ENCODE peak calls at places on chromosomes 13 and 19, in seven cellular contexts. G is H9, W is H1, M is neuronal stem cell, T is mesendoderm, D is trophoblast cell, Z is mesenchymal stem cell. R is an unnamed sample.
A peak's percentile ranks its signal among the peaks of the same experiment; 100 is the strongest.

GRCh38 chr13:114325729-114326128 is 11.4 kb downstream of the CHAMP1 start:
- DNase-seq in G (no peak), W (no peak), M (no peak), T (no peak), D (no peak), Z (no peak), R (no peak)

GRCh38 chr19:42250666-42251531 is 4.0 kb downstream of the ERF start:
- DNase-seq in G (no peak), W (no peak), M (no peak), T (no peak), D (no peak), Z (peak; percentile 36), R (peak; percentile 50)

GRCh38 chr13:46553886-46554855 is 1.2 kb downstream of the LRCH1 start:
- DNase-seq in G (peak; percentile 61), W (no peak), M (no peak), T (peak; percentile 83), D (peak; percentile 71), Z (peak; percentile 97), R (peak; percentile 95)

GRCh38 chr19:29529646-29530548 is 4.1 kb downstream of the VSTM2B start:
- DNase-seq in G (peak; percentile 71), W (no peak), M (peak; percentile 54), T (peak; percentile 69), D (no peak), Z (no peak), R (no peak)

GRCh38 chr19:29294343-29294811 is 81.4 kb upstream of the UQCRFS1 start:
- DNase-seq in G (no peak), W (no peak), M (no peak), T (no peak), D (peak; percentile 8), Z (no peak), R (peak; percentile 21)

GRCh38 chr19:518292-519231 is 11.3 kb downstream of the TPGS1 start:
- DNase-seq in G (peak; percentile 82), W (no peak), M (peak; percentile 50), T (peak; percentile 93), D (peak; percentile 11), Z (peak; percentile 92), R (peak; percentile 63)

GRCh38 chr13:93183302-93183701 is 43.3 kb upstream of the GPC6 start:
- DNase-seq in G (peak; percentile 61), W (peak; percentile 19), M (no peak), T (peak; percentile 65), D (no peak), Z (no peak), R (no peak)

GRCh38 chr13:97223711-97224461 is 1.8 kb downstream of the MBNL2 start:
- DNase-seq in G (peak; percentile 41), W (no peak), M (peak; percentile 52), T (peak; percentile 90), D (peak; percentile 94), Z (peak; percentile 94), R (peak; percentile 96)

GRCh38 chr19:17931532-17932191 is 1.2 kb upstream of the CCDC124 start:
- DNase-seq in G (peak; percentile 92), W (peak; percentile 80), M (peak; percentile 65), T (peak; percentile 89), D (no peak), Z (peak; percentile 49), R (no peak)

GRCh38 chr13:44620057-44620456 is 43.9 kb upstream of the TSC22D1 start:
- DNase-seq in G (no peak), W (no peak), M (no peak), T (no peak), D (peak; percentile 50), Z (peak; percentile 44), R (peak; percentile 45)

GRCh38 chr19:51141181-51141580 is 920 bp upstream of the SIGLEC7 start:
- DNase-seq in G (no peak), W (no peak), M (no peak), T (no peak), D (no peak), Z (no peak), R (no peak)

GRCh38 chr19:51137812-51138425 is 4.2 kb upstream of the SIGLEC7 start:
- DNase-seq in G (no peak), W (no peak), M (no peak), T (no peak), D (no peak), Z (no peak), R (no peak)

GRCh38 chr19:51140441-51140840 is 1.7 kb upstream of the SIGLEC7 start:
- DNase-seq in G (peak; percentile 52), W (no peak), M (no peak), T (no peak), D (no peak), Z (no peak), R (no peak)

GRCh38 chr19:51138549-51138979 is 3.5 kb upstream of the SIGLEC7 start:
- DNase-seq in G (no peak), W (no peak), M (no peak), T (no peak), D (peak; percentile 30), Z (no peak), R (no peak)

GRCh38 chr19:51139299-51140018 is 2.6 kb upstream of the SIGLEC7 start:
- DNase-seq in G (no peak), W (no peak), M (no peak), T (no peak), D (no peak), Z (no peak), R (no peak)
- H3K18ac ChIP-seq in G (no peak overlapping the region), W (no peak overlapping the region), M (no peak overlapping the region), T (no peak overlapping the region), D (no peak overlapping the region), Z (no peak overlapping the region), R (no peak overlapping the region)

GRCh38 chr13:34412295-34412694 is 529.8 kb upstream of the NBEA start:
- DNase-seq in G (no peak), W (no peak), M (no peak), T (no peak), D (peak; percentile 83), Z (no peak), R (no peak)

GRCh38 chr13:34414616-34415015 is 527.5 kb upstream of the NBEA start:
- DNase-seq in G (no peak), W (no peak), M (no peak), T (no peak), D (no peak), Z (no peak), R (no peak)

GRCh38 chr13:34411881-34412280 is 530.2 kb upstream of the NBEA start:
- DNase-seq in G (no peak), W (no peak), M (no peak), T (no peak), D (peak; percentile 78), Z (no peak), R (no peak)

GRCh38 chr13:34412817-34413365 is 529.2 kb upstream of the NBEA start:
- DNase-seq in G (no peak), W (no peak), M (no peak), T (no peak), D (peak; percentile 82), Z (peak; percentile 23), R (no peak)

GRCh38 chr13:34413538-34414210 is 528.4 kb upstream of the NBEA start:
- DNase-seq in G (no peak), W (no peak), M (no peak), T (no peak), D (no peak), Z (no peak), R (no peak)
- H3K4me2 ChIP-seq in G (no peak overlapping the region), W (no peak overlapping the region), M (no peak overlapping the region), T (no peak overlapping the region), D (no peak overlapping the region), Z (no peak overlapping the region), R (no peak overlapping the region)

GRCh38 chr19:4322942-4323665 is 15.5 kb downstream of the STAP2 start:
- DNase-seq in G (no peak), W (no peak), M (no peak), T (no peak), D (peak; percentile 55), Z (no peak), R (no peak)
- H3K18ac ChIP-seq in G (no peak overlapping the region), W (no peak overlapping the region), M (peak overlapping the region; percentile 54), T (no peak overlapping the region), D (no peak overlapping the region), Z (no peak overlapping the region), R (no peak overlapping the region)

GRCh38 chr19:50842130-50842529 is 8.8 kb upstream of the KLK15 start:
- DNase-seq in G (no peak), W (no peak), M (no peak), T (no peak), D (no peak), Z (no peak), R (no peak)
- H3K4me2 ChIP-seq in G (no peak overlapping the region), W (no peak overlapping the region), M (no peak overlapping the region), T (no peak overlapping the region), D (no peak overlapping the region), Z (no peak overlapping the region), R (no peak overlapping the region)

DNA sequence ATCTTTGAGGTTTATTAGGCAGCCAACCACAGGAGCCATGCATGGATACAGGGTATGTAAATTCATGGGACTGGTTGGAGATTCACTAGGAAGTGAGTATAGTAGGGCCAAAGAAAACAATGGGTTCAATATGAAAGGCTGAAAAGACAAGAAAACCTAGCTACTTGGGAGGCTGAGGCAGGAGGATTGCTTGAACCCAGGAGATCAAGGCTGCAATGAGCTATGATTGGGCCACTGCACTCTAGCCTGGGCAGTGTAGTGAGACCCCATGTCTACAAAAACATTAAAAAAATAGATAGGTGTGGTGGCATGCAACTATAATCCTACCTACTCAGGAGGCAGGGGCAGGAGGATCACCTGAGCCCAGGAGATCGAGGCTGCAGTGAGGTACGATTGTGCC is 10.3 kb upstream of the SLC1A5 start:
- DNase-seq in G (no peak), W (no peak), M (no peak), T (no peak), D (no peak), Z (no peak), R (no peak)
- H3K18ac ChIP-seq in G (no peak overlapping the region), W (no peak overlapping the region), M (no peak overlapping the region), T (no peak overlapping the region), D (no peak overlapping the region), Z (no peak overlapping the region), R (no peak overlapping the region)